ENCODE peak calls at places on chromosomes 1 and 21, in four cellular contexts. X is GM12892, G is transverse colon, J is tibial nerve. W is an unnamed sample.

GRCh38 chr1:150053911-150054310 is 13.7 kb upstream of the VPS45 start:
- DNase-seq in J (no peak), G (no peak), X (no peak), W (no peak)

GRCh38 chr21:44524412-44525371 is 15.3 kb downstream of the KRTAP10-1 start:
- DNase-seq in G (no peak), J (no peak), X (no peak), W (no peak)

GRCh38 chr1:3978928-3979325 is 78.9 kb upstream of the C1orf174 start:
- DNase-seq in J (no peak), X (no peak), G (no peak), W (no peak)

GRCh38 chr21:44305691-44306090 is 5.8 kb downstream of the PFKL start:
- DNase-seq in J (no peak), G (no peak), X (no peak), W (no peak)

GRCh38 chr1:227318852-227319607 is 738 bp upstream of the CDC42BPA start:
- DNase-seq in G (peak), J (peak), X (no peak), W (peak)

GRCh38 chr1:58162952-58163550 is 383.5 kb downstream of the OMA1 start:
- DNase-seq in X (no peak), J (peak), G (peak), W (peak)

GRCh38 chr1:94698759-94699502 is 121.2 kb upstream of the SLC44A3 start:
- DNase-seq in X (no peak), G (no peak), J (no peak), W (no peak)

GRCh38 chr1:225882699-225883615 is 777 bp upstream of the TMEM63A start:
- DNase-seq in X (peak), J (peak), G (peak), W (peak)

GRCh38 chr1:67214420-67215174 is 48.3 kb downstream of the IL23R start:
- DNase-seq in G (peak), J (peak), X (no peak), W (peak)

GRCh38 chr1:147389532-147390184 is 147.2 kb downstream of the CHD1L start:
- DNase-seq in G (no peak), X (peak), J (peak), W (peak)

GRCh38 chr1:154992721-154993571 is 440 bp upstream of the LENEP start:
- DNase-seq in X (no peak), J (no peak), G (no peak), W (peak)

GRCh38 chr1:24898152-24898908 is 31.7 kb downstream of the RUNX3 start:
- DNase-seq in X (peak), G (peak), J (peak), W (peak)

GRCh38 chr1:22534951-22535350 is 28.3 kb upstream of the EPHA8 start:
- DNase-seq in X (no peak), G (no peak), J (no peak), W (no peak)

GRCh38 chr1:167790117-167790516 is 68.3 kb downstream of the MPZL1 start:
- DNase-seq in X (no peak), G (no peak), J (no peak), W (no peak)

GRCh38 chr21:46399686-46400085 is 59.0 kb upstream of the DIP2A start:
- DNase-seq in J (no peak), X (no peak), G (no peak), W (no peak)

GRCh38 chr1:174789399-174789798 is 210.3 kb upstream of the CACYBP start:
- DNase-seq in G (no peak), J (no peak), X (no peak), W (no peak)

GRCh38 chr1:153553691-153554608 is 4.9 kb upstream of the S100A3 start:
- DNase-seq in J (no peak), X (no peak), G (no peak), W (peak)

GRCh38 chr1:230167419-230167852 is 100.4 kb downstream of the GALNT2 start:
- DNase-seq in X (peak), G (no peak), J (no peak), W (peak)

GRCh38 chr1:100034465-100034864 is 64.7 kb downstream of the SLC35A3 start:
- DNase-seq in J (no peak), G (no peak), X (no peak), W (peak)

GRCh38 chr21:38945536-38946245 is 140.0 kb downstream of the ETS2 start:
- DNase-seq in J (no peak), G (no peak), X (no peak), W (no peak)

GRCh38 chr1:181985281-181985680 is 76.2 kb downstream of the ZNF648 start:
- DNase-seq in X (no peak), J (no peak), G (no peak), W (no peak)

GRCh38 chr1:73910466-73910865 is 287.5 kb downstream of the LRRIQ3 start:
- DNase-seq in J (no peak), G (no peak), X (no peak), W (no peak)

GRCh38 chr1:156233421-156234127 is 8.4 kb upstream of the BGLAP start:
- DNase-seq in J (no peak), X (no peak), G (no peak), W (no peak)

GRCh38 chr1:46413596-46413985 is 19.5 kb downstream of the FAAH start:
- DNase-seq in X (peak), G (no peak), J (no peak), W (peak)

GRCh38 chr21:32186843-32187242 is 92.0 kb downstream of the MIS18A start:
- DNase-seq in G (no peak), X (no peak), J (no peak), W (no peak)

GRCh38 chr21:32185726-32186125 is 93.1 kb downstream of the MIS18A start:
- DNase-seq in J (no peak), X (no peak), G (no peak), W (no peak)

GRCh38 chr21:32184485-32184884 is 94.4 kb downstream of the MIS18A start:
- DNase-seq in X (no peak), G (no peak), J (no peak), W (no peak)

GRCh38 chr21:32184059-32184458 is 94.8 kb downstream of the MIS18A start:
- DNase-seq in X (no peak), G (no peak), J (no peak), W (no peak)

GRCh38 chr21:32185103-32185502 is 93.7 kb downstream of the MIS18A start:
- DNase-seq in G (no peak), X (no peak), J (no peak), W (no peak)
- TF ChIP-seq POLR2A in G (no peak), X (no peak), J (no peak), W (no peak)

DNA sequence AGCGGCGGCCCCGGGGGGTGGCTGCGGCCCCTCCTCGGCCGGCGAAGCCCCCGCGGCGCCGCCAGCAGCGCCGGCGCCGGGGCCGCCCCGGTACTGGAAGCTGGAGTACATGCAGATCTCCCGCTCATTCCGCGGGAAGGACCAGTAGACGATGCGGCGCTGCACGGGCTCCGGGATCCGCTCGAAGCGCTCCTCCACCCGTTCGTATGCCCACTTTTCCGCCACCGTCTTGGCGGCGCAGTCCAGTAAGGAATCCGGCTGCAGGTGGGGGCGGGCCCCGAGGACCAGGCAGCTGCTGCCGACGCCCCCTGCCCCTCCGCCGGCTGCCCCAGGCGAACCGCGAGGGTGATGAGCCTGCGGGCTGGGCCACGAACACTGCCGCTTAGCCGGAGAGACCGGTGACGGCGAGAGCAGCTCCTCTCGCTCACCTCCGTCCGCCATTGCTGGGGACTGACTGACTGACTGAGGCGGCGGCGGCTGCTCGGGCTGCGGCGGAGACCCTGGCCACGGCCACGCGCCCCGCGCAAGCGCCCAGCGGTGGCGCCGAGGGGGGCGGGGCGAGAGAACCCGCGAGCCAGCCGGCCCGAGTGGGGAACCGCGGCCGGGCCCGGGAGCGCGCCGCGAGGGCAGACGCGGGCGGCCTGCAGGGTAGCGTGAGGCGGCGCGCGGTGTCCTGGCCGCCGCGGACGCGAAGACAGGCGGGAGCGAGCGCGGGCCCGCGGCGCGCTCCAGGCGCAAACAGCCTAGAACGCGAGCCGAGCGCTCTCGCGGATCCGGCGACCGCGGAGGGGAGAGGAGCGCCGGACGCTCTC is at the start of gene ZSWIM5:
- DNase-seq in G (peak), X (peak), J (peak), W (peak)
- TF ChIP-seq POLR2A in G (peak), X (peak), J (no peak), W (no peak)

GRCh38 chr1:35769759-35770446 is at the start of gene CLSPN:
- DNase-seq in J (peak), X (peak), G (peak), W (peak)
- TF ChIP-seq POLR2A in J (no peak), X (peak), G (no peak), W (peak)

GRCh38 chr1:9322845-9323244 is 30.2 kb downstream of the SPSB1 start:
- DNase-seq in J (no peak), X (no peak), G (no peak), W (no peak)
- TF ChIP-seq POLR2A in J (no peak), X (no peak), G (no peak), W (no peak)